ENCODE peak calls at places on chromosomes 4 and X, in five cellular contexts. T, H, R, K and J are unnamed samples.

GRCh38 chrX:71618303-71618721 is at the start of gene CXCR3:
- DNase-seq in T (no peak), H (no peak), R (peak; percentile 67), K (no peak), J (peak; percentile 52)

GRCh38 chr4:183765121-183765990 is 106.3 kb downstream of the TRAPPC11 start:
- DNase-seq in T (no peak), H (no peak), R (peak; percentile 46), K (no peak), J (peak; percentile 32)

GRCh38 chr4:675036-675804 is 878 bp downstream of the MYL5 start:
- DNase-seq in T (no peak), H (no peak), R (peak; percentile 82), K (no peak), J (peak; percentile 21)

GRCh38 chrX:150269613-150270254 is 93.4 kb upstream of the MAMLD1 start:
- DNase-seq in T (peak; percentile 71), H (no peak), R (no peak), K (no peak), J (no peak)

GRCh38 chr4:172125438-172125837 is 312.2 kb downstream of the GALNTL6 start:
- DNase-seq in T (no peak), H (no peak), R (no peak), K (no peak), J (no peak)

GRCh38 chr4:168592676-168593075 is 95.8 kb downstream of the PALLD start:
- DNase-seq in T (no peak), H (no peak), R (no peak), K (no peak), J (no peak)

GRCh38 chr4:54473077-54473545 is 184.6 kb upstream of the KIT start:
- DNase-seq in T (peak; percentile 27), H (peak; percentile 90), R (no peak), K (no peak), J (no peak)

GRCh38 chr4:175109933-175110332 is 191.8 kb downstream of the ADAM29 start:
- DNase-seq in T (no peak), H (peak; percentile 1), R (peak; percentile 11), K (no peak), J (no peak)

GRCh38 chrX:92209936-92210335 is 430.8 kb downstream of the PCDH11X start:
- DNase-seq in T (no peak), H (no peak), R (no peak), K (no peak), J (no peak)

GRCh38 chrX:19879181-19879580 is 8.2 kb downstream of the SH3KBP1 start:
- DNase-seq in T (no peak), H (peak; percentile 8), R (no peak), K (no peak), J (no peak)

GRCh38 chrX:119427024-119427794 is 28.1 kb downstream of the SLC25A43 start:
- DNase-seq in T (no peak), H (peak; percentile 66), R (no peak), K (no peak), J (peak; percentile 35)

GRCh38 chrX:139759637-139760036 is 51.7 kb upstream of the MCF2 start:
- DNase-seq in T (no peak), H (peak; percentile 38), R (no peak), K (no peak), J (no peak)

GRCh38 chrX:20594985-20595384 is 328.3 kb upstream of the RPS6KA3 start:
- DNase-seq in T (no peak), H (no peak), R (no peak), K (no peak), J (no peak)

GRCh38 chrX:153582896-153583295 is 16.0 kb downstream of the CCNQ start:
- DNase-seq in T (peak; percentile 31), H (peak; percentile 62), R (no peak), K (no peak), J (peak; percentile 45)

GRCh38 chr4:38082424-38083374 is 122.5 kb downstream of the PTTG2 start:
- DNase-seq in T (no peak), H (peak; percentile 18), R (no peak), K (no peak), J (no peak)

GRCh38 chr4:139603576-139604387 is 47.8 kb upstream of the SETD7 start:
- DNase-seq in T (no peak), H (peak; percentile 80), R (no peak), K (peak; percentile 84), J (peak; percentile 23)

GRCh38 chr4:8410641-8411271 is 29.8 kb downstream of the ACOX3 start:
- DNase-seq in T (peak; percentile 81), H (peak; percentile 84), R (no peak), K (peak; percentile 71), J (peak; percentile 55)

GRCh38 chrX:69618803-69619202 is 2.9 kb downstream of the EDA start:
- DNase-seq in T (no peak), H (peak; percentile 3), R (no peak), K (no peak), J (peak; percentile 11)

GRCh38 chr4:4913147-4913561 is 53.7 kb downstream of the MSX1 start:
- DNase-seq in T (no peak), H (no peak), R (no peak), K (peak; percentile 78), J (no peak)

GRCh38 chr4:136637071-136637777 is 895.1 kb downstream of the PCDH18 start:
- DNase-seq in T (no peak), H (peak; percentile 11), R (peak; percentile 30), K (no peak), J (no peak)

GRCh38 chr4:15543537-15544195 is 74.0 kb downstream of the CC2D2A start:
- DNase-seq in T (no peak), H (no peak), R (peak; percentile 2), K (no peak), J (no peak)

GRCh38 chr4:106530816-106531215 is 162.2 kb upstream of the GIMD1 start:
- DNase-seq in T (no peak), H (no peak), R (no peak), K (no peak), J (no peak)

GRCh38 chr4:39085891-39086290 is 23.9 kb downstream of the KLHL5 start:
- DNase-seq in T (no peak), H (peak; percentile 73), R (no peak), K (no peak), J (no peak)

GRCh38 chrX:9912341-9912740 is 54.8 kb upstream of the CLDN34 start:
- DNase-seq in T (no peak), H (no peak), R (no peak), K (no peak), J (no peak)

GRCh38 chr4:152273343-152273742 is 262.5 kb downstream of the FBXW7 start:
- DNase-seq in T (no peak), H (no peak), R (no peak), K (no peak), J (no peak)

GRCh38 chr4:6464842-6465588 is 7.4 kb downstream of the PPP2R2C start:
- DNase-seq in T (no peak), H (peak; percentile 12), R (no peak), K (no peak), J (peak; percentile 0)

GRCh38 chr4:6465985-6466384 is 6.4 kb downstream of the PPP2R2C start:
- DNase-seq in T (no peak), H (no peak), R (no peak), K (no peak), J (no peak)

GRCh38 chr4:6461301-6462165 is 10.9 kb downstream of the PPP2R2C start:
- DNase-seq in T (peak; percentile 15), H (no peak), R (no peak), K (no peak), J (no peak)

GRCh38 chr4:6460876-6461275 is 11.5 kb downstream of the PPP2R2C start:
- DNase-seq in T (peak; percentile 3), H (no peak), R (no peak), K (no peak), J (no peak)

DNA sequence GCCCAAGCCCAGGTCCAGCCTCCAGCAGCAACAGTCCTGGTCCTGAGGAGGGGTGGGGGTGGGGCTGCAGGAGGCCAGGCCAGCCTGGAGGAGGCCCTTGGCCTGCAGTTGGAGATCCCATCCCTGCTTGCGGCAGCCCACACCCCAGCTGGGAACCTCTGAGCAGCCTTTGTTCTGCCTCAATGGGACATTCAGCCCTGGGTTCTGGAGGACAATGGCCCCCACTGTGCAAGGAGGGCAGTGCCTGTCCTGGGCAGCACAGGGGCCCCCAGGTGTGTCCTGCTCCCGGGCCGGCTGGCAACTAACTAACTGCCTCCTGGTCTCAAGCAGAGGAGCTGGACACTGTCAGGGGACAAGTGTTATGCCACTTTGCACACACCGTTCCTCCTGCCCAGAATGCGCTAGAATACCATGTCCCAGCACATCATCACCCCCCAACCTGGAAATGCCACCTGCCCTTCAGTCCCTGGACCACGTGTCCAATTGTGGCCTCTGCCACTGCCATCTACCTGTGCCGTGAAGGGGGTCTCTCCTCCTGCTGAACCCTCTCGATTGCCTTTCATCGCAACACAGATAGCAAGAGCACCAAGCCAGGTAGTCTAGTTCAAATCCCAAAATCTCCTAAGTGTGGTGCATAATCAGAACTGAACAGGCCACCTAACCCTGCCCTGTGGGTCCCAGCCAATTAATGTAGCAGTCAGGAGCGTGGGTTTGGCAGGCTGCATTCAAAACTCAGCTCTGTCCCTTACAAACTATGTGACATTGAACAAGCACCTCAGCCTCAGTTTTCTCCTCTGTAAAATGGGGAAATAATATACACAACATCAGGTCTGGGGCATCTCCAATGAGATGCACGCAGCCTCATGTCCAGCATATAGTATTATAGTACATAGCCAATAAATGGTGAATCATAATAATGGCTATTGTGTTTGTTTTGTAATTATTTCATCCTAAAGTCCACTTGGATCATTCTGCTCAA is 8.8 kb downstream of the PPP2R2C start:
- DNase-seq in T (peak; percentile 10), H (no peak), R (no peak), K (no peak), J (no peak)
- H3K4me1 ChIP-seq in T (no peaks in the 10 kb centered on the region), H (no peaks in the 10 kb centered on the region), R (no peaks in the 10 kb centered on the region), K (no peaks in the 10 kb centered on the region), J (no peaks in the 10 kb centered on the region)

GRCh38 chr4:3248811-3249661 is at the start of gene MSANTD1:
- DNase-seq in T (no peak), H (no peak), R (peak; percentile 84), K (no peak), J (no peak)
- TF ChIP-seq EP300 in T (no peak), H (no peak), R (no peak), K (no peak), J (no peak)

DNA sequence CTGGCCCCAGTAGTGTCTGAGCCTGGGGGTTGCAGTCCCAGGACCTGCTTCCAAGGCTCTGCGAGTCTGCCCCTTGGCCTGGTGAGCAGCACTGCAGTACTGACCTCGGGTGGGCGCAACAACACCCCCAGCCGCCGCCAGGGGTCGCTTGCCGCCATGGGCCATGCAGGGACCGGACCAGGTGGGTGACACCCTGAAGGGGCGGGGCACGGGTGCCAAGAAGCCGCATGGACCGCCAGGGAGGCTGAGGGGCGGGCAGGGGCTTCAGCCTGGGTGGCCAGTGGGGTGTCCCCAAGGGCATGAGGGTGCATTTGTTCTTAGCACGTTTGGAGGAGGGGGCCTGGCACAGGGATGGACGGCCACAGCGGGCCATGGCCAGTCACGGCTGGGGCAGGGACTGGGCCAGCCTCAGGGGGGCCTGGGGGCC is 25.0 kb downstream of the TACC3 start:
- DNase-seq in T (peak; percentile 80), H (peak; percentile 88), R (peak; percentile 96), K (peak; percentile 48), J (peak; percentile 74)
- H3K27ac ChIP-seq in T (no peak overlapping the region), H (no peak overlapping the region), R (no peak overlapping the region), K (no peak overlapping the region), J (no peak overlapping the region)

DNA sequence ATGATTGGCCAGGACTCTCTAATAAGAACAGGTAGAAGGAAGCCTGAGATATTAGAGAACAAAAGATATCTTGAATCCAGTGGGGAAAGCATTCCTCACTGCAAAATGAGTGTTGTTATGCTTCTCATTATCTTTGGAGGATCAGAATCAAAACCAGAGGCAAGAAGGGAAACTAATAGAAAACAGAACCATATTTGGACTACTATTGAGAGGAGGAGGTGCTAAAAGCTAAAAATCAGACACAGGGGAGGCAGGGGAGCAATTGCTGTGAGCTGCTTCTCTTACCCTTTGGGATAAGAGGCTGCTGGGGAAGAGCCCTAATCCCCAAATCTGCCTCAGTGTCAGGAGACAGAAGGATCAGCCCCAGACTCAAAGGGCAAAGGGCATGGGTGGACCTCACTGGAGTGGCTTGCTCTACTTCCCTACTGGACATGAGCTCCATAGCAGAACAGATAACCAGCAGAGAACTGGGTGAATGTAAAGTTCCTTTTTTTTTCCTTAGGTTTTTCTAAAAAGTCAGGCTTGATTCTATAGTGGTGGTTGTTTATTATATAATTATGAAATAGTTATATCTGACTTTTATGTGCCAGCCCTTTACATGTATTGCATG is 60.1 kb downstream of the SEPTIN11 start:
- DNase-seq in T (no peak), H (no peak), R (no peak), K (no peak), J (no peak)
- H3K4me1 ChIP-seq in T (peaks cover 38% of the 10 kb centered on the region), H (no peaks in the 10 kb centered on the region), R (peaks cover 56% of the 10 kb centered on the region), K (no peaks in the 10 kb centered on the region), J (no peaks in the 10 kb centered on the region)